ENCODE peak calls at places on chromosome 10, in eight cellular contexts. H is NCI-H1092 treated with DMSO at 0.1 percent for 48 hours, I is NCI-H2171, L is posterior vena cava, B is astrocyte of the hippocampus, E is AG04450, X is cardiac muscle cell, T is AG04449. W is an unnamed sample.

GRCh38 chr10:114027951-114028350 is 15.7 kb upstream of the ADRB1 start:
- DNase-seq in H (no peak), I (no peak), L (no peak), B (no peak), E (no peak), X (no peak), T (no peak), W (no peak)

GRCh38 chr10:23884671-23885070 is 324.3 kb upstream of the KIAA1217 start:
- DNase-seq in H (no peak), I (no peak), L (no peak), B (no peak), E (no peak), X (no peak), T (no peak), W (no peak)

GRCh38 chr10:83522881-83523386 is 616.4 kb upstream of the GHITM start:
- DNase-seq in H (no peak), I (no peak), L (no peak), B (peak), E (no peak), X (no peak), T (peak), W (peak)

GRCh38 chr10:114332808-114333207 is 71.5 kb downstream of the AFAP1L2 start:
- DNase-seq in H (no peak), I (no peak), L (no peak), B (no peak), E (no peak), X (no peak), T (no peak), W (no peak)

GRCh38 chr10:21260060-21260792 is 265.3 kb downstream of the SKIDA1 start:
- DNase-seq in H (no peak), I (no peak), L (peak), B (peak), E (no peak), X (peak), T (no peak), W (no peak)

GRCh38 chr10:58086144-58086762 is 181.4 kb downstream of the IPMK start:
- DNase-seq in H (no peak), I (no peak), L (no peak), B (no peak), E (no peak), X (no peak), T (no peak), W (no peak)

GRCh38 chr10:27207350-27207749 is 33.2 kb downstream of the ACBD5 start:
- DNase-seq in H (no peak), I (no peak), L (no peak), B (no peak), E (peak), X (no peak), T (peak), W (no peak)

GRCh38 chr10:22427101-22427500 is 81.8 kb downstream of the SPAG6 start:
- DNase-seq in H (no peak), I (no peak), L (no peak), B (peak), E (no peak), X (peak), T (no peak), W (no peak)

GRCh38 chr10:26365681-26366327 is 72.3 kb upstream of the APBB1IP start:
- DNase-seq in H (no peak), I (no peak), L (no peak), B (no peak), E (no peak), X (no peak), T (no peak), W (no peak)

GRCh38 chr10:16521311-16522016 is at the start of gene C1QL3:
- DNase-seq in H (peak), I (no peak), L (no peak), B (peak), E (no peak), X (peak), T (no peak), W (no peak)

GRCh38 chr10:34758447-34758996 is 56.6 kb downstream of the PARD3 start:
- DNase-seq in H (no peak), I (no peak), L (no peak), B (peak), E (peak), X (peak), T (peak), W (peak)

GRCh38 chr10:23390809-23391208 is 46.2 kb upstream of the C10orf67 start:
- DNase-seq in H (no peak), I (no peak), L (no peak), B (no peak), E (no peak), X (no peak), T (no peak), W (no peak)